ENCODE peak calls at places on chromosomes 7 and 10, in eight cellular contexts. One of them, this sample, is unnamed.

GRCh38 chr7:69295971-69296370 is 302.3 kb upstream of the AUTS2 start:
- DNase-seq in cerebellum: no peak
- DNase-seq in CD4-positive, alpha-beta T cell: no peak
- DNase-seq in stimulated activated CD4-positive, alpha-beta T cell treated with anti-CD3 and anti-CD28 coated beads, Interleukin-12 subunit alpha, Interleukin-12 subunit beta, amount 100 ng/mL, for 24 hours: no peak
- DNase-seq in GM13977: no peak
- DNase-seq in anterior cingulate cortex: no peak
- DNase-seq in effector memory CD8-positive, alpha-beta T cell: no peak
- DNase-seq in progenitor cell of endocrine pancreas: no peak
- DNase-seq in this sample: no peak

GRCh38 chr7:44149571-44150465 is 8.7 kb upstream of the MYL7 start:
- DNase-seq in cerebellum: no peak
- DNase-seq in CD4-positive, alpha-beta T cell: peak
- DNase-seq in stimulated activated CD4-positive, alpha-beta T cell treated with anti-CD3 and anti-CD28 coated beads, Interleukin-12 subunit alpha, Interleukin-12 subunit beta, amount 100 ng/mL, for 24 hours: no peak
- DNase-seq in GM13977: no peak
- DNase-seq in anterior cingulate cortex: no peak
- DNase-seq in effector memory CD8-positive, alpha-beta T cell: no peak
- DNase-seq in progenitor cell of endocrine pancreas: no peak
- DNase-seq in this sample: no peak

GRCh38 chr7:25830228-25830627 is 321.8 kb upstream of the NFE2L3 start:
- DNase-seq in cerebellum: no peak
- DNase-seq in CD4-positive, alpha-beta T cell: no peak
- DNase-seq in stimulated activated CD4-positive, alpha-beta T cell treated with anti-CD3 and anti-CD28 coated beads, Interleukin-12 subunit alpha, Interleukin-12 subunit beta, amount 100 ng/mL, for 24 hours: no peak
- DNase-seq in GM13977: no peak
- DNase-seq in anterior cingulate cortex: no peak
- DNase-seq in effector memory CD8-positive, alpha-beta T cell: no peak
- DNase-seq in progenitor cell of endocrine pancreas: no peak
- DNase-seq in this sample: no peak

GRCh38 chr10:72375173-72375572 is 20.5 kb upstream of the DNAJB12 start:
- DNase-seq in cerebellum: no peak
- DNase-seq in CD4-positive, alpha-beta T cell: no peak
- DNase-seq in stimulated activated CD4-positive, alpha-beta T cell treated with anti-CD3 and anti-CD28 coated beads, Interleukin-12 subunit alpha, Interleukin-12 subunit beta, amount 100 ng/mL, for 24 hours: no peak
- DNase-seq in GM13977: no peak
- DNase-seq in anterior cingulate cortex: no peak
- DNase-seq in effector memory CD8-positive, alpha-beta T cell: no peak
- DNase-seq in progenitor cell of endocrine pancreas: no peak
- DNase-seq in this sample: no peak

GRCh38 chr10:94546616-94547175 is 1.1 kb downstream of the HELLS start:
- DNase-seq in cerebellum: no peak
- DNase-seq in CD4-positive, alpha-beta T cell: no peak
- DNase-seq in stimulated activated CD4-positive, alpha-beta T cell treated with anti-CD3 and anti-CD28 coated beads, Interleukin-12 subunit alpha, Interleukin-12 subunit beta, amount 100 ng/mL, for 24 hours: no peak
- DNase-seq in GM13977: peak
- DNase-seq in anterior cingulate cortex: no peak
- DNase-seq in effector memory CD8-positive, alpha-beta T cell: no peak
- DNase-seq in progenitor cell of endocrine pancreas: no peak
- DNase-seq in this sample: no peak

GRCh38 chr10:3482200-3482993 is 302.6 kb downstream of the KLF6 start:
- DNase-seq in cerebellum: no peak
- DNase-seq in CD4-positive, alpha-beta T cell: no peak
- DNase-seq in stimulated activated CD4-positive, alpha-beta T cell treated with anti-CD3 and anti-CD28 coated beads, Interleukin-12 subunit alpha, Interleukin-12 subunit beta, amount 100 ng/mL, for 24 hours: no peak
- DNase-seq in GM13977: peak
- DNase-seq in anterior cingulate cortex: no peak
- DNase-seq in effector memory CD8-positive, alpha-beta T cell: no peak
- DNase-seq in progenitor cell of endocrine pancreas: no peak
- DNase-seq in this sample: no peak

GRCh38 chr7:2913760-2914387 is 69.8 kb upstream of the GNA12 start:
- DNase-seq in cerebellum: no peak
- DNase-seq in CD4-positive, alpha-beta T cell: no peak
- DNase-seq in stimulated activated CD4-positive, alpha-beta T cell treated with anti-CD3 and anti-CD28 coated beads, Interleukin-12 subunit alpha, Interleukin-12 subunit beta, amount 100 ng/mL, for 24 hours: no peak
- DNase-seq in GM13977: no peak
- DNase-seq in anterior cingulate cortex: no peak
- DNase-seq in effector memory CD8-positive, alpha-beta T cell: no peak
- DNase-seq in progenitor cell of endocrine pancreas: no peak
- DNase-seq in this sample: no peak

GRCh38 chr7:138958026-138958956 is 22.9 kb downstream of the KIAA1549 start:
- DNase-seq in cerebellum: no peak
- DNase-seq in CD4-positive, alpha-beta T cell: no peak
- DNase-seq in stimulated activated CD4-positive, alpha-beta T cell treated with anti-CD3 and anti-CD28 coated beads, Interleukin-12 subunit alpha, Interleukin-12 subunit beta, amount 100 ng/mL, for 24 hours: no peak
- DNase-seq in GM13977: no peak
- DNase-seq in anterior cingulate cortex: no peak
- DNase-seq in effector memory CD8-positive, alpha-beta T cell: no peak
- DNase-seq in progenitor cell of endocrine pancreas: no peak
- DNase-seq in this sample: no peak

GRCh38 chr10:5159126-5159525 is 25.8 kb downstream of the AKR1C8 start:
- DNase-seq in cerebellum: no peak
- DNase-seq in CD4-positive, alpha-beta T cell: no peak
- DNase-seq in stimulated activated CD4-positive, alpha-beta T cell treated with anti-CD3 and anti-CD28 coated beads, Interleukin-12 subunit alpha, Interleukin-12 subunit beta, amount 100 ng/mL, for 24 hours: no peak
- DNase-seq in GM13977: no peak
- DNase-seq in anterior cingulate cortex: no peak
- DNase-seq in effector memory CD8-positive, alpha-beta T cell: no peak
- DNase-seq in progenitor cell of endocrine pancreas: no peak
- DNase-seq in this sample: no peak

GRCh38 chr7:101133621-101134398 is 6.9 kb downstream of the SERPINE1 start:
- DNase-seq in cerebellum: no peak
- DNase-seq in CD4-positive, alpha-beta T cell: no peak
- DNase-seq in stimulated activated CD4-positive, alpha-beta T cell treated with anti-CD3 and anti-CD28 coated beads, Interleukin-12 subunit alpha, Interleukin-12 subunit beta, amount 100 ng/mL, for 24 hours: no peak
- DNase-seq in GM13977: no peak
- DNase-seq in anterior cingulate cortex: no peak
- DNase-seq in effector memory CD8-positive, alpha-beta T cell: no peak
- DNase-seq in progenitor cell of endocrine pancreas: no peak
- DNase-seq in this sample: no peak

GRCh38 chr7:137546009-137546408 is 202.5 kb upstream of the PTN start:
- DNase-seq in cerebellum: no peak
- DNase-seq in CD4-positive, alpha-beta T cell: no peak
- DNase-seq in stimulated activated CD4-positive, alpha-beta T cell treated with anti-CD3 and anti-CD28 coated beads, Interleukin-12 subunit alpha, Interleukin-12 subunit beta, amount 100 ng/mL, for 24 hours: no peak
- DNase-seq in GM13977: no peak
- DNase-seq in anterior cingulate cortex: no peak
- DNase-seq in effector memory CD8-positive, alpha-beta T cell: no peak
- DNase-seq in progenitor cell of endocrine pancreas: no peak
- DNase-seq in this sample: no peak

GRCh38 chr7:99386584-99387238 is 12.2 kb downstream of the ARPC1B start:
- DNase-seq in cerebellum: no peak
- DNase-seq in CD4-positive, alpha-beta T cell: no peak
- DNase-seq in stimulated activated CD4-positive, alpha-beta T cell treated with anti-CD3 and anti-CD28 coated beads, Interleukin-12 subunit alpha, Interleukin-12 subunit beta, amount 100 ng/mL, for 24 hours: no peak
- DNase-seq in GM13977: no peak
- DNase-seq in anterior cingulate cortex: no peak
- DNase-seq in effector memory CD8-positive, alpha-beta T cell: no peak
- DNase-seq in progenitor cell of endocrine pancreas: no peak
- DNase-seq in this sample: no peak